ENCODE peak calls at places on chromosome 19, in four cellular contexts. Q is K562, N is HepG2, C is HCT116. P is an unnamed sample.

GRCh38 chr19:18848860-18849661 is 17.3 kb downstream of the UPF1 start:
- DNase-seq in N (no peak), Q (no peak), C (no peak), P (no peak)

GRCh38 chr19:23283925-23284324 is 33.7 kb upstream of the ZNF724 start:
- DNase-seq in Q (peak), N (peak), C (peak), P (no peak)

GRCh38 chr19:42528354-42529247 is at the start of gene CEACAM1:
- DNase-seq in N (peak), Q (peak), C (no peak), P (no peak)

GRCh38 chr19:38391911-38392464 is 3.5 kb downstream of the SPRED3 start:
- DNase-seq in C (no peak), Q (no peak), N (no peak), P (no peak)

GRCh38 chr19:39181500-39182173 is 15.1 kb upstream of the NCCRP1 start:
- DNase-seq in Q (no peak), N (no peak), C (no peak), P (no peak)

GRCh38 chr19:41327076-41327475 is 17.1 kb downstream of the CCDC97 start:
- DNase-seq in C (no peak), Q (no peak), N (no peak), P (no peak)

GRCh38 chr19:38251564-38252051 is 4.6 kb downstream of the PPP1R14A start:
- DNase-seq in Q (peak), N (no peak), C (no peak), P (no peak)

GRCh38 chr19:33621811-33622504 is at the start of gene CHST8:
- DNase-seq in C (no peak), Q (peak), N (no peak), P (no peak)

GRCh38 chr19:1082165-1082927 is 12.8 kb downstream of the POLR2E start:
- DNase-seq in Q (peak), C (peak), N (no peak), P (no peak)

GRCh38 chr19:4208385-4209094 is 20.8 kb upstream of the EBI3 start:
- DNase-seq in Q (peak), C (peak), N (peak), P (no peak)

GRCh38 chr19:5407356-5407755 is 47.9 kb upstream of the ZNRF4 start:
- DNase-seq in C (peak), N (peak), Q (peak), P (no peak)

GRCh38 chr19:45962021-45962420 is 11.6 kb downstream of the NOVA2 start:
- DNase-seq in C (no peak), N (no peak), Q (no peak), P (no peak)

GRCh38 chr19:42091300-42092266 is 15.6 kb downstream of the ZNF574 start:
- DNase-seq in C (no peak), Q (no peak), N (no peak), P (no peak)

GRCh38 chr19:7953060-7953459 is 9.6 kb upstream of the TIMM44 start:
- DNase-seq in Q (no peak), C (no peak), N (no peak), P (no peak)

GRCh38 chr19:2270572-2271515 is 11.1 kb downstream of the PEAK3 start:
- DNase-seq in N (peak), Q (peak), C (no peak), P (no peak)

GRCh38 chr19:55462722-55463121 is 1.3 kb upstream of the ISOC2 start:
- DNase-seq in N (no peak), Q (no peak), C (no peak), P (no peak)

GRCh38 chr19:2429917-2430570 is 2.7 kb upstream of the TIMM13 start:
- DNase-seq in N (no peak), C (no peak), Q (no peak), P (no peak)

GRCh38 chr19:2253106-2254051 is 2.8 kb downstream of the JSRP1 start:
- DNase-seq in N (peak), C (no peak), Q (no peak), P (no peak)

GRCh38 chr19:18951721-18952281 is 10.8 kb upstream of the HOMER3 start:
- DNase-seq in C (no peak), Q (no peak), N (no peak), P (no peak)

GRCh38 chr19:39448271-39448670 is 2.9 kb downstream of the SUPT5H start:
- DNase-seq in C (no peak), Q (no peak), N (no peak), P (peak)

GRCh38 chr19:1069009-1069779 is 2.2 kb downstream of the ARHGAP45 start:
- DNase-seq in Q (no peak), N (no peak), C (no peak), P (no peak)

GRCh38 chr19:13995017-13995728 is 10.9 kb downstream of the RFX1 start:
- DNase-seq in Q (no peak), C (no peak), N (no peak), P (no peak)
- TF ChIP-seq TCF7L2 in Q (no peak), C (no peak), N (no peak), P (no peak)

GRCh38 chr19:12786950-12787349 is 4.3 kb upstream of the JUNB start:
- DNase-seq in Q (no peak), C (no peak), N (no peak), P (no peak)

GRCh38 chr19:12785431-12786011 is 5.8 kb upstream of the JUNB start:
- DNase-seq in N (no peak), Q (no peak), C (no peak), P (no peak)

GRCh38 chr19:12784871-12785430 is 6.3 kb upstream of the JUNB start:
- DNase-seq in Q (no peak), N (no peak), C (no peak), P (no peak)

GRCh38 chr19:12787458-12787857 is 3.8 kb upstream of the JUNB start:
- DNase-seq in Q (no peak), C (no peak), N (no peak), P (no peak)

GRCh38 chr19:12786149-12786870 is 5.0 kb upstream of the JUNB start:
- DNase-seq in N (no peak), Q (no peak), C (no peak), P (no peak)
- TF ChIP-seq TCF7L2 in N (no peak), Q (no peak), C (no peak), P (no peak)

GRCh38 chr19:47608908-47609879 is at the start of gene BICRA:
- DNase-seq in Q (peak), C (no peak), N (peak), P (no peak)

GRCh38 chr19:47608074-47608907 is 643 bp upstream of the BICRA start:
- DNase-seq in Q (peak), N (peak), C (peak), P (no peak)

GRCh38 chr19:47610902-47611301 is 2.0 kb downstream of the BICRA start:
- DNase-seq in Q (no peak), N (no peak), C (no peak), P (no peak)

GRCh38 chr19:47610546-47610894 is 1.6 kb downstream of the BICRA start:
- DNase-seq in C (no peak), Q (no peak), N (no peak), P (no peak)

GRCh38 chr19:47609885-47610545 is 1.1 kb downstream of the BICRA start:
- DNase-seq in Q (peak), C (no peak), N (peak), P (no peak)
- TF ChIP-seq TCF7L2 in Q (no peak), C (no peak), N (no peak), P (no peak)

GRCh38 chr19:9584073-9584833 is at the start of gene ZNF121:
- DNase-seq in Q (peak), N (peak), C (peak), P (peak)

DNA sequence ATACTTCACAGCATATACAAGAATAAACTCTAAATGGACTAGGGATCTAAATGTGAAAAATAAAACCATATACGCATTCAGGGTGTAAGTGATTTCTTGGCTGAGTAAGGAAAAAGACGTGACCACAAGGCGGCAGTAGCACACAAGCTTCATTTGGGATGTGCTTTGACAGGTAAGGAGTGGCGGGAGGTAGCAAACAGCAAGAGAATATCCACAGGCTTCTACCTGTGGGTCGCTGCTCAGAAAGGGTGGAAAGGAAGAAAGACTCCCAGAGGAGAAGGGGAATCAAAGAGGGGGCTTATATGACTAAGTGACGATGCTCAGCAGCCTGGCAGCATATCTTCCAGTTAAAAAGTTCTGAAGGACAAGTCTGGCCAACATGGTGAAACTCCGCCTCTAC is 2.5 kb upstream of the ZNF121 start:
- DNase-seq in N (peak), Q (peak), C (peak), P (peak)
- TF ChIP-seq TCF7L2 in N (no peak), Q (no peak), C (no peak), P (no peak)

GRCh38 chr19:17797397-17798201 is 2.7 kb downstream of the B3GNT3 start:
- DNase-seq in Q (no peak), C (peak), N (peak), P (peak)

GRCh38 chr19:17796013-17796837 is 1.3 kb downstream of the B3GNT3 start:
- DNase-seq in C (peak), Q (no peak), N (peak), P (no peak)

GRCh38 chr19:17794731-17795494 is at the start of gene B3GNT3:
- DNase-seq in N (peak), C (peak), Q (peak), P (no peak)

GRCh38 chr19:17795495-17795856 is 538 bp downstream of the B3GNT3 start:
- DNase-seq in N (no peak), C (no peak), Q (no peak), P (no peak)

GRCh38 chr19:17796838-17797168 is 1.9 kb downstream of the B3GNT3 start:
- DNase-seq in N (no peak), C (no peak), Q (no peak), P (no peak)
- TF ChIP-seq TCF7L2 in N (no peak), C (no peak), Q (no peak), P (no peak)

DNA sequence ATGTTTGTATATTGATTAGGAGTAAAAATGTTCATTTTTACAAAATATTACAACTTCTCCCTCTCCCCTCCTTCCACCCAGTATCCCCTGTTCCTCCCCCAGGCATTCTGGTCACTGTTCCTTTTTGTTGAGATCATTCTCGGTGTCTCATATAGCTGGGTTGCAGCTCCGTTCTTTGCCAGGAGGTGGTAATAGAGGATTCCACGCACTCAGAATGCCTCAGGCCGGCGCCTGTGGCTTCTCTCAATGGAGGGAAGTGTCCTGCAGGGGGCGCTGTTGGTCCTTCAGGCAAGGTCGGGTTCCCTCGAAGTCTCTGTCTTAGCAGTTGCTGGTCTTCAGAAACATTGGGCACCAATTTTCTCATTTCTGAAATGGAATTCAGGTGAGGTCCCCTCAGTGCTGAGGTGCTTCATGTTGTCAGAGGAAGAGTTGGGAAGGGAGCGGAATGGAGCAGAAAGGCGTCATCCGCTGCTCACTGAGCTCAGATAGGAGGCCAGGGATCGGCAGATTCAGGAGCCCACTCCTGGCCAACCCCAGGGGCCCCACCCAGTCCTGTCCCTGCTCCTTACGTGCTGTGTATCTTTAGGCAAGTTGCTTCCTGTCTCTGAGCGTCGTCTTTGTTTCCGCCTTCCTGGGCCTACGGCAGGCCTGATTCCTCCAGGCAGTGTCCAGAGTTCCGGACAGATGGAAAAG is 10.3 kb upstream of the GARIN5A start:
- DNase-seq in C (peak), N (peak), Q (peak), P (no peak)
- TF ChIP-seq TCF7L2 in C (no peak), N (no peak), Q (no peak), P (no peak)

GRCh38 chr19:13153627-13154240 is 3.5 kb downstream of the IER2 start:
- DNase-seq in Q (peak), C (no peak), N (no peak), P (no peak)

GRCh38 chr19:13152854-13153626 is 2.8 kb downstream of the IER2 start:
- DNase-seq in C (peak), N (peak), Q (peak), P (no peak)

GRCh38 chr19:13155472-13156284 is 5.5 kb downstream of the IER2 start:
- DNase-seq in C (no peak), Q (peak), N (peak), P (no peak)

GRCh38 chr19:13154241-13154778 is 4.1 kb downstream of the IER2 start:
- DNase-seq in Q (peak), C (no peak), N (peak), P (no peak)

GRCh38 chr19:13154911-13155471 is 4.8 kb downstream of the IER2 start:
- DNase-seq in C (peak), N (peak), Q (peak), P (no peak)
- TF ChIP-seq TCF7L2 in C (peak), N (no peak), Q (no peak), P (no peak)

DNA sequence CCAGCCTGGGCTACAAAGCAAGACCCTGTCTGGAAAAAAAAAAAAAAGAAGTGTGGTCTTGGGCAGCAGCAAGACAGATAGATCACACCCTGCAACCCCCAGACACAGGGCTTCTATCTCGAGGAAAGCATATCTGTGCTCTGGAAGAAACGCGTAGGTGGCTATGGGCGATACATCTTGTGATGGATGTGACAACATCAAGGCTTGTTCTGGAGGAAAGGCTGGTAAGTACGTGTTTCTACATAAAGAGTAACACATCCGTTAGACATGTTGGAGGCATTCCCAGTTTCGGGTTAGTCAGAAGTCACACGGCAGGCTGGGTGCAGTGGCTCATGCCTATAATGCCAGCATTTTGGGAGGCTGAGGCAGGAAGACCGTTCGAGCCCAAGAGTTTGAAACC is 6.6 kb upstream of the DHDH start:
- DNase-seq in N (no peak), C (peak), Q (peak), P (peak)
- TF ChIP-seq TCF7L2 in N (no peak), C (no peak), Q (no peak), P (no peak)

GRCh38 chr19:29266603-29267002 is 53.7 kb upstream of the UQCRFS1 start:
- DNase-seq in Q (no peak), N (no peak), C (no peak), P (no peak)

GRCh38 chr19:29267701-29268100 is 54.8 kb upstream of the UQCRFS1 start:
- DNase-seq in Q (no peak), C (no peak), N (no peak), P (no peak)

GRCh38 chr19:29268103-29268502 is 55.2 kb upstream of the UQCRFS1 start:
- DNase-seq in C (no peak), Q (no peak), N (no peak), P (no peak)

GRCh38 chr19:29269641-29270040 is 56.7 kb upstream of the UQCRFS1 start:
- DNase-seq in C (no peak), Q (no peak), N (no peak), P (no peak)

DNA sequence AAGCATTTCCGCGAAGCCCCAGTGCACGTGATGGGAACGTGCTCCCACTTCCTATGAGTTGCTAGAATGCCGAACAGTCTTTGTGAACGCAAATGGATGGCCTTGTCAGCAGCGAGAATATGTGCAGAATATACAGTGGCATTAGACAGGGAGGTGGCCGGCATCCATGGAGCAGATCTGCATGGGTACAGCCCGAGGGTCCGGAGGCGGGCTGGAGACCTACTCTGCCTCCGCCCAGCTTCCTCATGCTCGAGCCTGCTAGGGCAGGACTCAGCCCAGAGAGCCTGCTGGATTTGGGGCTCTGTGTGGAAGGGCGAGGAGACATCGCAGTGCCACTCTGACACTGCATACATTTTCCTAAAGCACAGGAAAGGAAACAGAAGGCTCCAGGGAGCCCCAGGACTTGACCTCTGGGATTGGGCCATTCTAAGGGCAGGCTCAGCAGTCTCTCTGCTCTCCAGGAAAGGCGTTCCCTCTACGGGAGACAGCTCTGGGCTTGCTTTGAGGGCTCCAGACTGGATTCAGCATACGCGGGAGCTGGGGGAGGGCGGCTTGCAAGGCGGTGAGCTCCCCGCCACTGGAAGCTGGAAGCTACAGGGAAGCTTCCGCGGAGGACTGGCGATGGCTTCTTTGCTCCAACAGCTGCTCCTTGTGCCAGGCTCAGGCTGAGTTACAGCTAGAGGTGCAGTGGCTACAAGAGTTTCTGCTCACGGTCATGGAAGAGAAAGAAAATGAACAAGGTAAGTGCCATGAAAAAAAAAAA is 56.0 kb upstream of the UQCRFS1 start:
- DNase-seq in N (no peak), Q (no peak), C (no peak), P (no peak)
- TF ChIP-seq TCF7L2 in N (no peak), Q (no peak), C (no peak), P (no peak)

P was measured in Panc1.